ENCODE peak calls at places on chromosomes 13 and 19, in four cellular contexts. One of them, this sample, is unnamed.

GRCh38 chr13:44313674-44314073 is 60.0 kb upstream of the SERP2 start:
- DNase-seq in stimulated activated CD4-positive, alpha-beta T cell treated with anti-CD3 and anti-CD28 coated beads, Interleukin-4, amount 100 ng/mL, for 48 hours: no peak
- DNase-seq in testis: no peak
- DNase-seq in ELF-1: no peak
- DNase-seq in this sample: no peak

GRCh38 chr19:17949956-17950309 is 17.0 kb upstream of the KCNN1 start:
- DNase-seq in stimulated activated CD4-positive, alpha-beta T cell treated with anti-CD3 and anti-CD28 coated beads, Interleukin-4, amount 100 ng/mL, for 48 hours: no peak
- DNase-seq in testis: no peak
- DNase-seq in ELF-1: peak; percentile 72
- DNase-seq in this sample: peak; percentile 42

GRCh38 chr13:51041126-51041525 is 69.9 kb downstream of the C13orf42 start:
- DNase-seq in stimulated activated CD4-positive, alpha-beta T cell treated with anti-CD3 and anti-CD28 coated beads, Interleukin-4, amount 100 ng/mL, for 48 hours: no peak
- DNase-seq in testis: no peak
- DNase-seq in ELF-1: no peak
- DNase-seq in this sample: peak; percentile 93

GRCh38 chr13:53028637-53029121 is at the start of gene OLFM4:
- DNase-seq in stimulated activated CD4-positive, alpha-beta T cell treated with anti-CD3 and anti-CD28 coated beads, Interleukin-4, amount 100 ng/mL, for 48 hours: no peak
- DNase-seq in testis: no peak
- DNase-seq in ELF-1: no peak
- DNase-seq in this sample: no peak

GRCh38 chr19:1863308-1863637 is at the start of gene KLF16:
- DNase-seq in stimulated activated CD4-positive, alpha-beta T cell treated with anti-CD3 and anti-CD28 coated beads, Interleukin-4, amount 100 ng/mL, for 48 hours: no peak
- DNase-seq in testis: no peak
- DNase-seq in ELF-1: no peak
- DNase-seq in this sample: no peak

GRCh38 chr19:6224308-6224675 is 55.5 kb downstream of the MLLT1 start:
- DNase-seq in stimulated activated CD4-positive, alpha-beta T cell treated with anti-CD3 and anti-CD28 coated beads, Interleukin-4, amount 100 ng/mL, for 48 hours: no peak
- DNase-seq in testis: no peak
- DNase-seq in ELF-1: no peak
- DNase-seq in this sample: no peak

GRCh38 chr19:51020988-51021651 is 1.6 kb upstream of the KLK10 start:
- DNase-seq in stimulated activated CD4-positive, alpha-beta T cell treated with anti-CD3 and anti-CD28 coated beads, Interleukin-4, amount 100 ng/mL, for 48 hours: no peak
- DNase-seq in testis: peak; percentile 79
- DNase-seq in ELF-1: peak; percentile 40
- DNase-seq in this sample: peak; percentile 75

GRCh38 chr13:93265800-93266199 is 39.2 kb downstream of the GPC6 start:
- DNase-seq in stimulated activated CD4-positive, alpha-beta T cell treated with anti-CD3 and anti-CD28 coated beads, Interleukin-4, amount 100 ng/mL, for 48 hours: no peak
- DNase-seq in testis: no peak
- DNase-seq in ELF-1: no peak
- DNase-seq in this sample: no peak

GRCh38 chr13:97306646-97307045 is 84.5 kb downstream of the MBNL2 start:
- DNase-seq in stimulated activated CD4-positive, alpha-beta T cell treated with anti-CD3 and anti-CD28 coated beads, Interleukin-4, amount 100 ng/mL, for 48 hours: no peak
- DNase-seq in testis: no peak
- DNase-seq in ELF-1: no peak
- DNase-seq in this sample: no peak

GRCh38 chr13:83929147-83929546 is 46.9 kb upstream of the SLITRK1 start:
- DNase-seq in stimulated activated CD4-positive, alpha-beta T cell treated with anti-CD3 and anti-CD28 coated beads, Interleukin-4, amount 100 ng/mL, for 48 hours: no peak
- DNase-seq in testis: no peak
- DNase-seq in ELF-1: no peak
- DNase-seq in this sample: no peak

GRCh38 chr13:58955546-58956385 is 1208.0 kb downstream of the DIAPH3 start:
- DNase-seq in stimulated activated CD4-positive, alpha-beta T cell treated with anti-CD3 and anti-CD28 coated beads, Interleukin-4, amount 100 ng/mL, for 48 hours: no peak
- DNase-seq in testis: no peak
- DNase-seq in ELF-1: no peak
- DNase-seq in this sample: no peak

GRCh38 chr13:50387124-50387581 is 371.9 kb downstream of the KCNRG start:
- DNase-seq in stimulated activated CD4-positive, alpha-beta T cell treated with anti-CD3 and anti-CD28 coated beads, Interleukin-4, amount 100 ng/mL, for 48 hours: no peak
- DNase-seq in testis: peak; percentile 59
- DNase-seq in ELF-1: peak; percentile 85
- DNase-seq in this sample: peak; percentile 14

GRCh38 chr19:42596391-42597071 is 1.8 kb upstream of the CEACAM8 start:
- DNase-seq in stimulated activated CD4-positive, alpha-beta T cell treated with anti-CD3 and anti-CD28 coated beads, Interleukin-4, amount 100 ng/mL, for 48 hours: peak; percentile 38
- DNase-seq in testis: peak; percentile 55
- DNase-seq in ELF-1: peak; percentile 62
- DNase-seq in this sample: no peak

GRCh38 chr19:45746866-45747265 is 13.6 kb downstream of the MEIOSIN start:
- DNase-seq in stimulated activated CD4-positive, alpha-beta T cell treated with anti-CD3 and anti-CD28 coated beads, Interleukin-4, amount 100 ng/mL, for 48 hours: no peak
- DNase-seq in testis: no peak
- DNase-seq in ELF-1: no peak
- DNase-seq in this sample: no peak

GRCh38 chr13:112042496-112042895 is 24.5 kb upstream of the SOX1 start:
- DNase-seq in stimulated activated CD4-positive, alpha-beta T cell treated with anti-CD3 and anti-CD28 coated beads, Interleukin-4, amount 100 ng/mL, for 48 hours: no peak
- DNase-seq in testis: no peak
- DNase-seq in ELF-1: no peak
- DNase-seq in this sample: no peak

GRCh38 chr13:19324325-19324724 is 142.7 kb upstream of the TUBA3C start:
- DNase-seq in stimulated activated CD4-positive, alpha-beta T cell treated with anti-CD3 and anti-CD28 coated beads, Interleukin-4, amount 100 ng/mL, for 48 hours: no peak
- DNase-seq in testis: no peak
- DNase-seq in ELF-1: no peak
- DNase-seq in this sample: no peak

GRCh38 chr13:91134773-91135124 is 212.7 kb upstream of the MIR17HG start:
- DNase-seq in stimulated activated CD4-positive, alpha-beta T cell treated with anti-CD3 and anti-CD28 coated beads, Interleukin-4, amount 100 ng/mL, for 48 hours: no peak
- DNase-seq in testis: no peak
- DNase-seq in ELF-1: no peak
- DNase-seq in this sample: peak; percentile 40

This sample was measured in cerebellar cortex.